ENCODE peak calls at places on chromosomes 7 and 10, in seven cellular contexts. W is EL, M is ACHN, Z is right cardiac atrium, T is OCI-M1, V is A172, E is adrenal gland. A is an unnamed sample.
A peak's percentile ranks its signal among the peaks of the same experiment; 100 is the strongest.

GRCh38 chr7:121301441-121302213 is 27.2 kb upstream of the WNT16 start:
- DNase-seq in W (peak; percentile 38), M (no peak), Z (no peak), T (no peak), V (no peak), E (no peak), A (no peak)

GRCh38 chr10:110868981-110869380 is 2.7 kb upstream of the PDCD4 start:
- DNase-seq in W (no peak), M (no peak), Z (no peak), T (no peak), V (no peak), E (no peak), A (no peak)

GRCh38 chr10:61836888-61837747 is 64.4 kb upstream of the ARID5B start:
- DNase-seq in W (peak; percentile 82), M (peak; percentile 85), Z (no peak), T (no peak), V (peak; percentile 86), E (no peak), A (peak; percentile 51)

GRCh38 chr7:95951997-95952795 is 179.8 kb downstream of the DYNC1I1 start:
- DNase-seq in W (no peak), M (no peak), Z (no peak), T (no peak), V (no peak), E (no peak), A (no peak)

GRCh38 chr10:70233939-70234300 is 691 bp upstream of the PPA1 start:
- DNase-seq in W (no peak), M (no peak), Z (no peak), T (no peak), V (no peak), E (no peak), A (no peak)

GRCh38 chr10:124020871-124021823 is 72.3 kb downstream of the CHST15 start:
- DNase-seq in W (no peak), M (no peak), Z (no peak), T (no peak), V (no peak), E (no peak), A (no peak)

GRCh38 chr10:71766717-71767419 is 6.5 kb downstream of the VSIR start:
- DNase-seq in W (peak; percentile 99), M (peak; percentile 99), Z (peak; percentile 93), T (no peak), V (peak; percentile 99), E (peak; percentile 67), A (peak; percentile 90)

GRCh38 chr10:30583778-30584415 is 45.7 kb downstream of the LYZL2 start:
- DNase-seq in W (peak; percentile 71), M (peak; percentile 55), Z (peak; percentile 81), T (peak; percentile 88), V (peak; percentile 81), E (peak; percentile 82), A (peak; percentile 63)

GRCh38 chr10:93445097-93445960 is 36.8 kb downstream of the MYOF start:
- DNase-seq in W (peak; percentile 96), M (peak; percentile 97), Z (peak; percentile 96), T (no peak), V (peak; percentile 98), E (peak; percentile 84), A (peak; percentile 98)

A was measured in hepatocyte.